ENCODE peak calls at places on chromosomes 12 and 14, in eight cellular contexts. J is GM13977; M is heart left ventricle; B is activated CD4-positive, CD25-positive, alpha-beta regulatory T cell; E is Daoy; D is Right ventricle myocardium superior; P is nephron progenitor cell; V is fibroblast of villous mesenchyme. S is an unnamed sample.

GRCh38 chr14:89720076-89720687 is 234.3 kb downstream of the EFCAB11 start:
- DNase-seq in P (no peak), D (no peak), J (no peak), B (no peak), V (no peak), M (no peak), E (no peak), S (no peak)

GRCh38 chr12:106425061-106425706 is 67.6 kb downstream of the POLR3B start:
- DNase-seq in M (no peak), P (no peak), J (no peak), V (no peak), E (peak), B (no peak), D (no peak), S (no peak)

GRCh38 chr12:65826513-65827171 is 2.4 kb downstream of the HMGA2 start:
- DNase-seq in J (no peak), V (peak), M (no peak), E (peak), D (no peak), P (no peak), B (no peak), S (peak)

GRCh38 chr14:50619569-50620141 is 48.5 kb downstream of the SAV1 start:
- DNase-seq in E (peak), B (no peak), V (peak), J (no peak), P (no peak), M (no peak), D (no peak), S (peak)

GRCh38 chr12:54253240-54253639 is 26.7 kb downstream of the CBX5 start:
- DNase-seq in E (peak), V (no peak), P (no peak), M (no peak), D (no peak), J (no peak), B (no peak), S (no peak)

GRCh38 chr14:91873476-91874265 is 6.3 kb upstream of the TC2N start:
- DNase-seq in B (no peak), D (no peak), V (no peak), J (peak), M (no peak), E (peak), P (no peak), S (no peak)

GRCh38 chr12:132150780-132151144 is 6.5 kb downstream of the NOC4L start:
- DNase-seq in D (peak), P (no peak), M (no peak), V (no peak), B (no peak), J (no peak), E (no peak), S (no peak)

GRCh38 chr12:71476513-71476912 is 36.9 kb downstream of the LGR5 start:
- DNase-seq in E (peak), J (no peak), D (no peak), V (peak), B (no peak), P (no peak), M (no peak), S (peak)

GRCh38 chr12:74541074-74541473 is 3.4 kb downstream of the ATXN7L3B start:
- DNase-seq in D (no peak), V (no peak), P (no peak), E (no peak), B (no peak), J (no peak), M (no peak), S (no peak)

GRCh38 chr12:106994579-106995220 is 7.8 kb upstream of the MTERF2 start:
- DNase-seq in M (no peak), P (no peak), D (no peak), E (no peak), V (peak), B (no peak), J (no peak), S (peak)

GRCh38 chr14:64095620-64096019 is 198.6 kb downstream of the ESR2 start:
- DNase-seq in B (no peak), E (no peak), V (peak), D (no peak), J (no peak), P (no peak), M (no peak), S (peak)

GRCh38 chr12:40499856-40500255 is 192.4 kb upstream of the CNTN1 start:
- DNase-seq in B (no peak), M (no peak), P (no peak), J (no peak), D (no peak), E (no peak), V (no peak), S (no peak)

GRCh38 chr12:98399532-98399931 is 115.9 kb upstream of the TMPO start:
- DNase-seq in P (peak), D (no peak), E (peak), V (peak), B (peak), J (peak), M (peak), S (peak)

GRCh38 chr12:2543801-2544200 is 251.0 kb upstream of the FKBP4 start:
- DNase-seq in D (no peak), J (no peak), B (no peak), V (no peak), M (no peak), E (no peak), P (no peak), S (no peak)

GRCh38 chr12:54392485-54393349 is 8.2 kb upstream of the ZNF385A start:
- DNase-seq in J (no peak), P (no peak), M (no peak), V (no peak), E (no peak), B (no peak), D (peak), S (no peak)

GRCh38 chr14:49550284-49551184 is 35.6 kb downstream of the RPS29 start:
- DNase-seq in J (no peak), V (peak), E (no peak), P (no peak), M (no peak), B (no peak), D (no peak), S (peak)

GRCh38 chr12:76180401-76181277 is 96.2 kb upstream of the NAP1L1 start:
- DNase-seq in B (no peak), J (no peak), P (no peak), D (no peak), E (no peak), M (no peak), V (no peak), S (no peak)

GRCh38 chr12:52242442-52243263 is 9.6 kb downstream of the KRT7 start:
- DNase-seq in B (no peak), P (no peak), M (peak), D (no peak), J (peak), E (no peak), V (no peak), S (no peak)

GRCh38 chr14:21268612-21269251 is 510 bp downstream of the HNRNPC start:
- DNase-seq in B (no peak), V (peak), D (no peak), E (peak), M (no peak), J (no peak), P (peak), S (peak)

GRCh38 chr14:74855945-74856344 is 20.0 kb downstream of the PROX2 start:
- DNase-seq in P (no peak), B (no peak), J (no peak), E (no peak), D (no peak), V (no peak), M (no peak), S (no peak)

GRCh38 chr12:58283553-58283952 is 342.2 kb downstream of the ATP23 start:
- DNase-seq in J (no peak), B (no peak), D (no peak), P (no peak), V (no peak), E (no peak), M (no peak), S (no peak)

GRCh38 chr12:9792185-9792900 is 31.6 kb upstream of the CD69 start:
- DNase-seq in J (no peak), D (no peak), V (peak), P (no peak), M (no peak), E (no peak), B (no peak), S (no peak)

S was measured in HFFc6.